ENCODE peak calls at places on chromosome 19, in seven cellular contexts. Z, O, R, B, L, H and Q are unnamed samples.

GRCh38 chr19:51246153-51246552 is 4.7 kb upstream of the SIGLECL1 start:
- DNase-seq in Z (no peak), O (no peak), R (peak; percentile 3), B (no peak), L (no peak), H (no peak), Q (no peak)

GRCh38 chr19:46916971-46917370 is 56.2 kb downstream of the ARHGAP35 start:
- DNase-seq in Z (no peak), O (no peak), R (no peak), B (no peak), L (no peak), H (no peak), Q (no peak)

GRCh38 chr19:13979224-13979623 is 26.9 kb downstream of the RFX1 start:
- DNase-seq in Z (no peak), O (no peak), R (no peak), B (no peak), L (no peak), H (no peak), Q (no peak)

GRCh38 chr19:18147396-18147795 is 5.6 kb upstream of the PIK3R2 start:
- DNase-seq in Z (no peak), O (no peak), R (no peak), B (no peak), L (no peak), H (no peak), Q (no peak)

GRCh38 chr19:58033741-58034475 is at the start of gene ZSCAN1:
- DNase-seq in Z (peak; percentile 92), O (peak; percentile 19), R (no peak), B (no peak), L (no peak), H (peak; percentile 15), Q (no peak)

GRCh38 chr19:13417054-13417453 is 89.2 kb downstream of the CACNA1A start:
- DNase-seq in Z (no peak), O (no peak), R (peak; percentile 3), B (no peak), L (no peak), H (no peak), Q (no peak)

GRCh38 chr19:13094771-13095392 is 7.8 kb downstream of the LYL1 start:
- DNase-seq in Z (no peak), O (no peak), R (no peak), B (no peak), L (no peak), H (no peak), Q (no peak)

GRCh38 chr19:49337267-49338022 is 2.2 kb downstream of the CD37 start:
- DNase-seq in Z (no peak), O (no peak), R (no peak), B (no peak), L (no peak), H (no peak), Q (no peak)

GRCh38 chr19:10018219-10018618 is 4.9 kb downstream of the RDH8 start:
- DNase-seq in Z (no peak), O (no peak), R (no peak), B (no peak), L (no peak), H (no peak), Q (no peak)

GRCh38 chr19:13339869-13340268 is 166.4 kb downstream of the CACNA1A start:
- DNase-seq in Z (no peak), O (no peak), R (no peak), B (no peak), L (no peak), H (no peak), Q (no peak)

GRCh38 chr19:53467138-53467502 is 413 bp upstream of the ZNF813 start:
- DNase-seq in Z (no peak), O (no peak), R (no peak), B (no peak), L (no peak), H (no peak), Q (no peak)

GRCh38 chr19:47609885-47610545 is 1.1 kb downstream of the BICRA start:
- DNase-seq in Z (peak; percentile 46), O (no peak), R (peak; percentile 41), B (peak; percentile 43), L (peak; percentile 23), H (peak; percentile 27), Q (peak; percentile 34)

GRCh38 chr19:5547881-5548280 is 19.9 kb downstream of the TINCR start:
- DNase-seq in Z (no peak), O (no peak), R (peak; percentile 38), B (no peak), L (no peak), H (no peak), Q (no peak)

GRCh38 chr19:35206379-35206778 is 22.2 kb downstream of the FAM187B start:
- DNase-seq in Z (no peak), O (no peak), R (no peak), B (peak; percentile 45), L (peak; percentile 77), H (no peak), Q (peak; percentile 73)

GRCh38 chr19:19276386-19276785 is 3.3 kb upstream of the TM6SF2 start:
- DNase-seq in Z (no peak), O (no peak), R (no peak), B (no peak), L (no peak), H (no peak), Q (no peak)

GRCh38 chr19:28284389-28284788 is 928.6 kb downstream of the UQCRFS1 start:
- DNase-seq in Z (no peak), O (no peak), R (no peak), B (no peak), L (no peak), H (no peak), Q (no peak)

GRCh38 chr19:4369888-4370260 is 26.5 kb downstream of the MPND start:
- DNase-seq in Z (peak; percentile 50), O (no peak), R (no peak), B (peak; percentile 60), L (peak; percentile 44), H (peak; percentile 57), Q (peak; percentile 24)

GRCh38 chr19:38151242-38151641 is 72.8 kb downstream of the DPF1 start:
- DNase-seq in Z (no peak), O (no peak), R (no peak), B (no peak), L (no peak), H (no peak), Q (no peak)

GRCh38 chr19:51777570-51778460 is 16.8 kb downstream of the FPR2 start:
- DNase-seq in Z (peak; percentile 3), O (no peak), R (peak; percentile 74), B (no peak), L (no peak), H (no peak), Q (peak; percentile 43)

GRCh38 chr19:11382898-11383705 is 1.0 kb downstream of the EPOR start:
- DNase-seq in Z (no peak), O (no peak), R (peak; percentile 70), B (peak; percentile 29), L (no peak), H (peak; percentile 18), Q (peak; percentile 32)

GRCh38 chr19:32397736-32398135 is 7.8 kb upstream of the DPY19L3 start:
- DNase-seq in Z (no peak), O (no peak), R (peak; percentile 41), B (no peak), L (no peak), H (no peak), Q (no peak)

GRCh38 chr19:11551603-11552235 is 7.3 kb downstream of the ELOF1 start:
- DNase-seq in Z (no peak), O (no peak), R (no peak), B (no peak), L (no peak), H (no peak), Q (no peak)

GRCh38 chr19:19997656-19998268 is 41.5 kb downstream of the ZNF682 start:
- DNase-seq in Z (no peak), O (no peak), R (no peak), B (peak; percentile 27), L (no peak), H (peak; percentile 17), Q (peak; percentile 56)